ENCODE peak calls at places on chromosome 7, in four cellular contexts. One of them, this sample, is unnamed.

GRCh38 chr7:45576249-45576929 is 2.2 kb downstream of the ADCY1 start:
- DNase-seq in fibroblast of the aortic adventitia: peak
- DNase-seq in esophagus squamous epithelium: no peak
- DNase-seq in astrocyte of the cerebellum: peak
- DNase-seq in this sample: peak

GRCh38 chr7:22587322-22587721 is 87.3 kb upstream of the STEAP1B start:
- DNase-seq in esophagus squamous epithelium: no peak
- DNase-seq in fibroblast of the aortic adventitia: peak
- DNase-seq in astrocyte of the cerebellum: no peak
- DNase-seq in this sample: no peak

GRCh38 chr7:31775511-31775910 is 88.5 kb downstream of the PPP1R17 start:
- DNase-seq in fibroblast of the aortic adventitia: no peak
- DNase-seq in esophagus squamous epithelium: no peak
- DNase-seq in astrocyte of the cerebellum: no peak
- DNase-seq in this sample: no peak

GRCh38 chr7:53422291-53422690 is 386.9 kb downstream of the POM121L12 start:
- DNase-seq in esophagus squamous epithelium: no peak
- DNase-seq in fibroblast of the aortic adventitia: no peak
- DNase-seq in astrocyte of the cerebellum: no peak
- DNase-seq in this sample: no peak

GRCh38 chr7:131538791-131539179 is 17.6 kb downstream of the PODXL start:
- DNase-seq in astrocyte of the cerebellum: no peak
- DNase-seq in esophagus squamous epithelium: no peak
- DNase-seq in fibroblast of the aortic adventitia: no peak
- DNase-seq in this sample: no peak

GRCh38 chr7:74029991-74030415 is 2.0 kb downstream of the ELN start:
- DNase-seq in esophagus squamous epithelium: no peak
- DNase-seq in fibroblast of the aortic adventitia: no peak
- DNase-seq in astrocyte of the cerebellum: no peak
- DNase-seq in this sample: no peak

GRCh38 chr7:130305677-130306076 is 12.7 kb downstream of the CPA4 start:
- DNase-seq in esophagus squamous epithelium: no peak
- DNase-seq in fibroblast of the aortic adventitia: no peak
- DNase-seq in astrocyte of the cerebellum: no peak
- DNase-seq in this sample: no peak

GRCh38 chr7:157865351-157866165 is 528.8 kb downstream of the DNAJB6 start:
- DNase-seq in astrocyte of the cerebellum: no peak
- DNase-seq in esophagus squamous epithelium: no peak
- DNase-seq in fibroblast of the aortic adventitia: no peak
- DNase-seq in this sample: no peak

GRCh38 chr7:135260930-135261721 is 27.5 kb downstream of the STRA8 start:
- DNase-seq in esophagus squamous epithelium: no peak
- DNase-seq in fibroblast of the aortic adventitia: peak
- DNase-seq in astrocyte of the cerebellum: no peak
- DNase-seq in this sample: peak

GRCh38 chr7:156487811-156488523 is 152.6 kb upstream of the RNF32 start:
- DNase-seq in fibroblast of the aortic adventitia: no peak
- DNase-seq in esophagus squamous epithelium: no peak
- DNase-seq in astrocyte of the cerebellum: no peak
- DNase-seq in this sample: no peak

GRCh38 chr7:56188823-56189346 is 72.7 kb upstream of the NUPR2 start:
- DNase-seq in fibroblast of the aortic adventitia: no peak
- DNase-seq in esophagus squamous epithelium: no peak
- DNase-seq in astrocyte of the cerebellum: no peak
- DNase-seq in this sample: no peak

GRCh38 chr7:117808910-117809705 is 64.1 kb downstream of the CTTNBP2 start:
- DNase-seq in astrocyte of the cerebellum: peak
- DNase-seq in esophagus squamous epithelium: no peak
- DNase-seq in fibroblast of the aortic adventitia: peak
- DNase-seq in this sample: no peak

GRCh38 chr7:26958834-26959233 is 94.4 kb upstream of the SKAP2 start:
- DNase-seq in esophagus squamous epithelium: no peak
- DNase-seq in fibroblast of the aortic adventitia: peak
- DNase-seq in astrocyte of the cerebellum: no peak
- DNase-seq in this sample: no peak

GRCh38 chr7:131108212-131108980 is 219.3 kb upstream of the MKLN1 start:
- DNase-seq in astrocyte of the cerebellum: no peak
- DNase-seq in fibroblast of the aortic adventitia: peak
- DNase-seq in esophagus squamous epithelium: no peak
- DNase-seq in this sample: no peak

GRCh38 chr7:118041336-118041878 is 142.6 kb upstream of the LSM8 start:
- DNase-seq in esophagus squamous epithelium: no peak
- DNase-seq in astrocyte of the cerebellum: no peak
- DNase-seq in fibroblast of the aortic adventitia: no peak
- DNase-seq in this sample: no peak

GRCh38 chr7:102859084-102859798 is 53.6 kb upstream of the LRRC17 start:
- DNase-seq in esophagus squamous epithelium: no peak
- DNase-seq in fibroblast of the aortic adventitia: no peak
- DNase-seq in astrocyte of the cerebellum: no peak
- DNase-seq in this sample: no peak

GRCh38 chr7:107874605-107875446 is 16.2 kb upstream of the DLD start:
- DNase-seq in astrocyte of the cerebellum: peak
- DNase-seq in esophagus squamous epithelium: no peak
- DNase-seq in fibroblast of the aortic adventitia: peak
- DNase-seq in this sample: no peak

GRCh38 chr7:134885967-134886352 is 100.3 kb upstream of the AGBL3 start:
- DNase-seq in esophagus squamous epithelium: no peak
- DNase-seq in astrocyte of the cerebellum: peak
- DNase-seq in fibroblast of the aortic adventitia: peak
- DNase-seq in this sample: no peak

GRCh38 chr7:140673063-140673769 is 471 bp downstream of the ADCK2 start:
- DNase-seq in fibroblast of the aortic adventitia: no peak
- DNase-seq in esophagus squamous epithelium: no peak
- DNase-seq in astrocyte of the cerebellum: no peak
- DNase-seq in this sample: no peak

GRCh38 chr7:1678070-1678543 is 8.0 kb downstream of the ELFN1 start:
- DNase-seq in esophagus squamous epithelium: no peak
- DNase-seq in astrocyte of the cerebellum: no peak
- DNase-seq in fibroblast of the aortic adventitia: no peak
- DNase-seq in this sample: peak

GRCh38 chr7:43294080-43294630 is 181.7 kb downstream of the HECW1 start:
- DNase-seq in astrocyte of the cerebellum: peak
- DNase-seq in esophagus squamous epithelium: no peak
- DNase-seq in fibroblast of the aortic adventitia: peak
- DNase-seq in this sample: no peak

GRCh38 chr7:130732980-130733865 is 784 bp downstream of the KLF14 start:
- DNase-seq in astrocyte of the cerebellum: no peak
- DNase-seq in esophagus squamous epithelium: no peak
- DNase-seq in fibroblast of the aortic adventitia: no peak
- DNase-seq in this sample: no peak

GRCh38 chr7:47405921-47406765 is 175.8 kb downstream of the TNS3 start:
- DNase-seq in fibroblast of the aortic adventitia: peak
- DNase-seq in astrocyte of the cerebellum: peak
- DNase-seq in esophagus squamous epithelium: no peak
- DNase-seq in this sample: no peak

GRCh38 chr7:925601-926000 is 28.9 kb downstream of the ADAP1 start:
- DNase-seq in astrocyte of the cerebellum: no peak
- DNase-seq in esophagus squamous epithelium: no peak
- DNase-seq in fibroblast of the aortic adventitia: no peak
- DNase-seq in this sample: peak

GRCh38 chr7:68441610-68442009 is 1156.7 kb upstream of the AUTS2 start:
- DNase-seq in fibroblast of the aortic adventitia: no peak
- DNase-seq in esophagus squamous epithelium: no peak
- DNase-seq in astrocyte of the cerebellum: no peak
- DNase-seq in this sample: no peak

GRCh38 chr7:50739744-50740455 is 42.8 kb downstream of the GRB10 start:
- DNase-seq in esophagus squamous epithelium: no peak
- DNase-seq in astrocyte of the cerebellum: no peak
- DNase-seq in fibroblast of the aortic adventitia: no peak
- DNase-seq in this sample: no peak

GRCh38 chr7:40570218-40570617 is 435.4 kb downstream of the SUGCT start:
- DNase-seq in esophagus squamous epithelium: no peak
- DNase-seq in astrocyte of the cerebellum: peak
- DNase-seq in fibroblast of the aortic adventitia: no peak
- DNase-seq in this sample: no peak

GRCh38 chr7:105315357-105315756 is 73.4 kb downstream of the SRPK2 start:
- DNase-seq in esophagus squamous epithelium: no peak
- DNase-seq in astrocyte of the cerebellum: no peak
- DNase-seq in fibroblast of the aortic adventitia: peak
- DNase-seq in this sample: no peak
- H3K4me3 ChIP-seq in esophagus squamous epithelium: no peak
- H3K4me3 ChIP-seq in astrocyte of the cerebellum: no peak
- H3K4me3 ChIP-seq in fibroblast of the aortic adventitia: no peak
- H3K4me3 ChIP-seq in this sample: no peak

GRCh38 chr7:116431783-116432182 is 67.8 kb upstream of the CAV2 start:
- DNase-seq in esophagus squamous epithelium: no peak
- DNase-seq in astrocyte of the cerebellum: no peak
- DNase-seq in fibroblast of the aortic adventitia: no peak
- DNase-seq in this sample: no peak

GRCh38 chr7:116432517-116432916 is 67.0 kb upstream of the CAV2 start:
- DNase-seq in astrocyte of the cerebellum: no peak
- DNase-seq in fibroblast of the aortic adventitia: no peak
- DNase-seq in esophagus squamous epithelium: no peak
- DNase-seq in this sample: no peak

GRCh38 chr7:116436305-116436826 is 63.2 kb upstream of the CAV2 start:
- DNase-seq in astrocyte of the cerebellum: peak
- DNase-seq in esophagus squamous epithelium: no peak
- DNase-seq in fibroblast of the aortic adventitia: no peak
- DNase-seq in this sample: no peak

GRCh38 chr7:116433246-116433645 is 66.3 kb upstream of the CAV2 start:
- DNase-seq in fibroblast of the aortic adventitia: no peak
- DNase-seq in esophagus squamous epithelium: no peak
- DNase-seq in astrocyte of the cerebellum: no peak
- DNase-seq in this sample: no peak

DNA sequence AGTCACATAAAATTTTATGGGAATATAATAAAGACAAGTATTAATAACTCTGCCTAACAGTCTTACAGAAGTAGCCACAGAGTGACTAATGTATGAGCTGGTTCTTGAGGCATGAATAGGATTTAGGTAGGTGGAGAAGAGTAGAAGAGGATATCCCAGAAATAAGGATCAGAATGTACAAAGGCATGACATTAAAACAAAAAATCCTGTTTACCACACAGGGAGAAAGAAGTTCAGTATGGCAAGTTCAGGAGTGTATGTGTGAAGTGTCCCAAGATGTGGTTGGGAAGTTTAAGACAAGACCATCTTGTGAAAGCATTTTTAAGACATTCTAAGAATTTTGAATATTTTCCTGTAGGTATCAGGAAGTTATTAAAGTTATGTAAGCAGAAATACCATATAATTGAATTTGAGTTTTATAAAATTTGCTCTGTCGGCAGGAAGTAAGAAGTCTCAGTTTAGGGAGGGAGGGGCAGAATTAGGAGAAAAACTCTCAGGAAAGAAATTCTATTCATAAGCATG is 64.7 kb upstream of the CAV2 start:
- DNase-seq in astrocyte of the cerebellum: peak
- DNase-seq in esophagus squamous epithelium: no peak
- DNase-seq in fibroblast of the aortic adventitia: peak
- DNase-seq in this sample: no peak
- H3K4me3 ChIP-seq in astrocyte of the cerebellum: no peak
- H3K4me3 ChIP-seq in esophagus squamous epithelium: no peak
- H3K4me3 ChIP-seq in fibroblast of the aortic adventitia: no peak
- H3K4me3 ChIP-seq in this sample: no peak

GRCh38 chr7:44537442-44537841 is 3.7 kb downstream of the NPC1L1 start:
- DNase-seq in astrocyte of the cerebellum: no peak
- DNase-seq in esophagus squamous epithelium: no peak
- DNase-seq in fibroblast of the aortic adventitia: no peak
- DNase-seq in this sample: no peak

GRCh38 chr7:44538093-44538797 is 2.9 kb downstream of the NPC1L1 start:
- DNase-seq in astrocyte of the cerebellum: no peak
- DNase-seq in fibroblast of the aortic adventitia: no peak
- DNase-seq in esophagus squamous epithelium: no peak
- DNase-seq in this sample: no peak

GRCh38 chr7:44540592-44541027 is 520 bp downstream of the NPC1L1 start:
- DNase-seq in astrocyte of the cerebellum: no peak
- DNase-seq in fibroblast of the aortic adventitia: no peak
- DNase-seq in esophagus squamous epithelium: no peak
- DNase-seq in this sample: no peak

GRCh38 chr7:44539669-44540516 is 1.2 kb downstream of the NPC1L1 start:
- DNase-seq in fibroblast of the aortic adventitia: no peak
- DNase-seq in esophagus squamous epithelium: no peak
- DNase-seq in astrocyte of the cerebellum: no peak
- DNase-seq in this sample: no peak

GRCh38 chr7:44538798-44539668 is 2.1 kb downstream of the NPC1L1 start:
- DNase-seq in astrocyte of the cerebellum: no peak
- DNase-seq in fibroblast of the aortic adventitia: no peak
- DNase-seq in esophagus squamous epithelium: no peak
- DNase-seq in this sample: no peak
- H3K4me3 ChIP-seq in astrocyte of the cerebellum: no peak
- H3K4me3 ChIP-seq in fibroblast of the aortic adventitia: no peak
- H3K4me3 ChIP-seq in esophagus squamous epithelium: no peak
- H3K4me3 ChIP-seq in this sample: no peak

DNA sequence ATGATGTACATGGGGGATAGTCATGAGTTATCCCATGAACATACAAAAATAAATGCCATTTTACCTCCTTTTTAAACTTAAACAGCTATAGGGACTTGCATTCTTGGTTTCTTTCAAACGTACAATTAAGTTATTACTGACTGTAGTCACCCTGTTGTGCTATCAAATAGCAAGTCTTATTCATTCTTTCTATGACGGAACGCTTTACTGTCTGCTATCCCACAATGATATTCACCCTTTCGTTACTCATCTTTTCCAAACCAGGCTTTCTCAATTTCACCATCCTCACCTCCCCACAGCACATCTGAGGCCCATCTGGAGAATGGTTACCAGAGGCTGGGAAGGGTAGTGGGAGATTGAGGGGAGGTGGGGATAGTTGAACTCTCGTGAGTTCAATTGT is 218.8 kb downstream of the PHF14 start:
- DNase-seq in fibroblast of the aortic adventitia: peak
- DNase-seq in esophagus squamous epithelium: no peak
- DNase-seq in astrocyte of the cerebellum: no peak
- DNase-seq in this sample: no peak
- H3K4me3 ChIP-seq in fibroblast of the aortic adventitia: peak
- H3K4me3 ChIP-seq in esophagus squamous epithelium: peak
- H3K4me3 ChIP-seq in astrocyte of the cerebellum: no peak
- H3K4me3 ChIP-seq in this sample: no peak

DNA sequence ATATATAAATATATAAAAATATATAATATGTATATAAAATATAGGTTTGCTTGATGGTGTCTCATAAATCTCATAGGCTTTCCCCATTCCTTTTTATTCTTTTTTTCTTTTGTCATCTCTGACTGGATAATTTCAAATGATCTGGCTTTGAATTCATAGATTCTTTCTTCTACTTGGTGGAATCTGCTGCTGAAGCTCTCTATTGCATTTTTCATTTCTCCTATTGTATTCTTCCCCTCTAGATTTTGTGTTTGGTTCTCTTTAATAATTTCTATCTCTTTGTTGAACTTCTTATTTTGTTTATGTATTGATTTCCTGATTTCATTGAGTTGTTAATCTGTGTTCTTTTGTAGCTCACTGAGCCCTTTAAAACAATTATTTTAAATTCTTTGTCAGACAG is 629.4 kb downstream of the GALNT17 start:
- DNase-seq in fibroblast of the aortic adventitia: no peak
- DNase-seq in astrocyte of the cerebellum: no peak
- DNase-seq in esophagus squamous epithelium: no peak
- DNase-seq in this sample: no peak
- H3K4me3 ChIP-seq in fibroblast of the aortic adventitia: no peak
- H3K4me3 ChIP-seq in astrocyte of the cerebellum: no peak
- H3K4me3 ChIP-seq in esophagus squamous epithelium: no peak
- H3K4me3 ChIP-seq in this sample: no peak

This sample was measured in ascending aorta.